ENCODE peak calls at places on chromosome 11, in six cellular contexts. C is astrocyte of the hippocampus, F is Right ventricle myocardium superior, V is nucleus accumbens, R is NCI-H2029, I is GM13977. Y is an unnamed sample.
A peak's percentile ranks its signal among the peaks of the same experiment; 100 is the strongest.

GRCh38 chr11:117412653-117413275 is 85.1 kb downstream of the CEP164 start:
- DNase-seq in R (no peak), I (no peak), F (no peak), C (no peak), V (no peak), Y (no peak)

GRCh38 chr11:130721736-130722135 is 194.5 kb downstream of the SNX19 start:
- DNase-seq in V (no peak), F (no peak), R (no peak), I (no peak), C (peak; percentile 36), Y (no peak)

GRCh38 chr11:68357568-68357967 is 45.2 kb downstream of the LRP5 start:
- DNase-seq in I (no peak), C (no peak), R (no peak), F (no peak), V (no peak), Y (no peak)

GRCh38 chr11:11731311-11732083 is 109.7 kb upstream of the GALNT18 start:
- DNase-seq in R (peak; percentile 38), F (peak; percentile 37), V (no peak), C (peak; percentile 81), I (no peak), Y (peak; percentile 28)

GRCh38 chr11:69376155-69377028 is 82.4 kb downstream of the MYEOV start:
- DNase-seq in V (no peak), F (peak; percentile 29), I (no peak), R (no peak), C (no peak), Y (no peak)

GRCh38 chr11:58905141-58905715 is 34.1 kb upstream of the GLYATL1 start:
- DNase-seq in R (no peak), I (no peak), F (peak; percentile 48), C (peak; percentile 79), V (no peak), Y (peak; percentile 14)

GRCh38 chr11:13114566-13115465 is 105.7 kb downstream of the RASSF10 start:
- DNase-seq in V (no peak), F (no peak), C (no peak), R (peak; percentile 95), I (no peak), Y (no peak)

GRCh38 chr11:105045897-105046296 is 762 bp upstream of the CARD16 start:
- DNase-seq in V (no peak), C (no peak), F (no peak), R (no peak), I (no peak), Y (no peak)

GRCh38 chr11:18379201-18379600 is 15.2 kb upstream of the LDHA start:
- DNase-seq in I (no peak), V (no peak), F (no peak), C (peak; percentile 52), R (no peak), Y (no peak)

GRCh38 chr11:103832762-103833161 is 203.7 kb upstream of the DDI1 start:
- DNase-seq in V (no peak), F (no peak), C (no peak), I (no peak), R (no peak), Y (no peak)

GRCh38 chr11:10654211-10655150 is 39.1 kb downstream of the IRAG1 start:
- DNase-seq in I (peak; percentile 75), R (no peak), V (no peak), F (no peak), C (peak; percentile 72), Y (peak; percentile 75)

GRCh38 chr11:42407379-42407778 is 904.4 kb upstream of the API5 start:
- DNase-seq in R (peak; percentile 1), C (peak; percentile 10), V (peak; percentile 14), F (no peak), I (no peak), Y (no peak)

GRCh38 chr11:128367573-128367972 is 219.8 kb downstream of the ETS1 start:
- DNase-seq in V (no peak), C (no peak), R (peak; percentile 50), F (no peak), I (no peak), Y (no peak)

GRCh38 chr11:123188508-123189165 is 6.4 kb downstream of the CLMP start:
- DNase-seq in V (no peak), R (no peak), I (no peak), F (no peak), C (peak; percentile 84), Y (peak; percentile 53)

GRCh38 chr11:77113382-77114088 is 10.9 kb downstream of the OMP start:
- DNase-seq in R (no peak), I (peak; percentile 63), F (peak; percentile 48), C (peak; percentile 70), V (no peak), Y (no peak)

GRCh38 chr11:76861490-76861953 is 804 bp downstream of the ACER3 start:
- DNase-seq in I (no peak), C (no peak), F (no peak), R (no peak), V (no peak), Y (no peak)

GRCh38 chr11:122159173-122159701 is 43.2 kb upstream of the BLID start:
- DNase-seq in I (no peak), C (peak; percentile 92), F (peak; percentile 39), R (no peak), V (no peak), Y (peak; percentile 94)

GRCh38 chr11:130001491-130002351 is 914 bp downstream of the PRDM10 start:
- DNase-seq in I (peak; percentile 81), V (no peak), F (peak; percentile 63), R (peak; percentile 17), C (peak; percentile 58), Y (peak; percentile 26)

GRCh38 chr11:9528573-9529332 is 44.7 kb upstream of the WEE1 start:
- DNase-seq in V (no peak), I (no peak), F (no peak), C (no peak), R (no peak), Y (no peak)

GRCh38 chr11:28702450-28702790 is 594.2 kb downstream of the METTL15 start:
- DNase-seq in V (no peak), C (no peak), F (no peak), I (no peak), R (no peak), Y (no peak)

GRCh38 chr11:110367571-110367970 is 62.2 kb upstream of the FDX1 start:
- DNase-seq in R (peak; percentile 10), C (no peak), F (no peak), I (no peak), V (no peak), Y (no peak)

GRCh38 chr11:8019671-8020597 is 32.8 kb downstream of the EIF3F start:
- DNase-seq in F (no peak), V (no peak), C (peak; percentile 62), R (no peak), I (peak; percentile 58), Y (peak; percentile 55)

GRCh38 chr11:130124096-130124495 is 35.5 kb upstream of the ST14 start:
- DNase-seq in I (no peak), C (peak; percentile 81), F (peak; percentile 87), V (no peak), R (no peak), Y (peak; percentile 77)

GRCh38 chr11:100632970-100633452 is 54.1 kb upstream of the ARHGAP42 start:
- DNase-seq in V (no peak), I (no peak), R (peak; percentile 49), C (peak; percentile 76), F (peak; percentile 73), Y (peak; percentile 65)

GRCh38 chr11:56172256-56172835 is 4.1 kb upstream of the OR5J2 start:
- DNase-seq in V (no peak), F (no peak), R (no peak), I (no peak), C (no peak), Y (no peak)

GRCh38 chr11:114040706-114041211 is 18.8 kb upstream of the ZBTB16 start:
- DNase-seq in I (no peak), F (no peak), C (peak; percentile 61), V (no peak), R (no peak), Y (peak; percentile 43)

GRCh38 chr11:18522388-18522787 is 4.4 kb downstream of the TSG101 start:
- DNase-seq in I (no peak), V (no peak), R (no peak), C (no peak), F (no peak), Y (no peak)

GRCh38 chr11:93067881-93068390 is 98.5 kb downstream of the MTNR1B start:
- DNase-seq in R (no peak), C (no peak), F (no peak), I (no peak), V (no peak), Y (no peak)

GRCh38 chr11:19976281-19976941 is 183.9 kb downstream of the DBX1 start:
- DNase-seq in C (no peak), R (no peak), I (no peak), V (no peak), F (no peak), Y (no peak)

GRCh38 chr11:10526974-10527918 is 13.7 kb downstream of the RNF141 start:
- DNase-seq in I (no peak), C (peak; percentile 43), V (no peak), F (no peak), R (no peak), Y (no peak)

GRCh38 chr11:26228778-26229177 is 103.2 kb upstream of the ANO3 start:
- DNase-seq in F (no peak), V (no peak), I (no peak), R (no peak), C (no peak), Y (no peak)

GRCh38 chr11:46743693-46744339 is 24.8 kb downstream of the F2 start:
- DNase-seq in I (no peak), F (no peak), C (no peak), V (no peak), R (no peak), Y (no peak)